ENCODE peak calls at places on chromosomes 16 and 17, in ten cellular contexts. O is activated effector memory CD4-positive, alpha-beta T cell treated with anti-CD3 and anti-CD28 coated beads, Interleukin-2, amount 50 U/mL, for 16 hours; C is stromal cell of bone marrow; K is hippocampal formation; G is activated CD4-positive, CD25-positive, alpha-beta regulatory T cell treated with anti-CD3 and anti-CD28 coated beads, Interleukin-2, amount 50 U/mL, for 16 hours; X is left ventricle myocardium inferior; Z is Ammon's horn; Y is fibroblast of the conjunctiva; Q is T-helper 1 cell; E is C1 segment of cervical spinal cord. W is an unnamed sample.

GRCh38 chr17:43416998-43417891 is 18.5 kb downstream of the ARL4D start:
- DNase-seq in X (peak; percentile 77), G (no peak), O (no peak), Z (peak; percentile 82), Q (no peak), C (no peak), E (no peak), K (peak; percentile 66), Y (peak; percentile 67), W (no peak)

GRCh38 chr17:81921531-81921862 is 3.5 kb upstream of the SIRT7 start:
- DNase-seq in G (no peak), X (no peak), Z (no peak), E (no peak), O (no peak), K (no peak), Q (no peak), C (no peak), Y (no peak), W (no peak)

GRCh38 chr17:31112001-31112661 is 17.4 kb downstream of the NF1 start:
- DNase-seq in G (no peak), X (no peak), E (no peak), Z (no peak), C (no peak), Y (no peak), K (no peak), O (no peak), Q (no peak), W (no peak)

GRCh38 chr16:66695935-66696668 is 441 bp downstream of the CMTM4 start:
- DNase-seq in K (no peak), C (no peak), G (no peak), E (no peak), O (peak; percentile 62), X (no peak), Z (no peak), Q (no peak), Y (no peak), W (no peak)

GRCh38 chr17:8015957-8016631 is 13.7 kb downstream of the GUCY2D start:
- DNase-seq in Q (no peak), E (no peak), G (no peak), Y (no peak), X (no peak), Z (no peak), K (no peak), O (peak; percentile 69), C (no peak), W (no peak)

GRCh38 chr17:77959926-77960521 is 1.5 kb downstream of the TNRC6C start:
- DNase-seq in Y (no peak), Q (no peak), X (no peak), E (no peak), Z (peak; percentile 52), G (no peak), K (peak; percentile 38), O (peak; percentile 66), C (no peak), W (peak; percentile 7)

GRCh38 chr17:55576237-55576998 is 65.2 kb upstream of the SMIM36 start:
- DNase-seq in O (no peak), E (no peak), C (peak; percentile 85), Z (no peak), G (no peak), Q (no peak), Y (peak; percentile 73), K (no peak), X (no peak), W (peak; percentile 26)

GRCh38 chr17:81032641-81033422 is 2.1 kb upstream of the BAIAP2 start:
- DNase-seq in Y (no peak), G (no peak), O (no peak), X (no peak), Z (no peak), E (no peak), C (no peak), Q (no peak), K (no peak), W (no peak)

GRCh38 chr16:77574867-77575619 is 140.2 kb upstream of the ADAMTS18 start:
- DNase-seq in Q (no peak), O (no peak), E (no peak), K (no peak), Y (no peak), Z (no peak), X (no peak), G (no peak), C (no peak), W (peak; percentile 93)

GRCh38 chr17:50129946-50130777 is at the start of gene SAMD14:
- DNase-seq in Y (no peak), X (no peak), Z (no peak), O (peak; percentile 82), E (no peak), G (no peak), Q (no peak), C (no peak), K (no peak), W (peak; percentile 57)

GRCh38 chr16:57775661-57776469 is 26.4 kb downstream of the KIFC3 start:
- DNase-seq in Q (no peak), O (no peak), Z (peak; percentile 82), G (no peak), C (no peak), X (no peak), E (peak; percentile 18), K (peak; percentile 32), Y (no peak), W (no peak)

GRCh38 chr16:80563807-80564206 is 23.0 kb downstream of the DYNLRB2 start:
- DNase-seq in E (no peak), G (no peak), Z (no peak), C (no peak), Y (no peak), Q (no peak), O (no peak), X (no peak), K (no peak), W (no peak)

GRCh38 chr17:48497103-48497502 is 33.7 kb downstream of the HOXB1 start:
- DNase-seq in Y (no peak), G (no peak), E (no peak), Z (no peak), C (no peak), O (no peak), Q (no peak), K (no peak), X (no peak), W (peak; percentile 83)

GRCh38 chr17:47850692-47851573 is at the start of gene SP6:
- DNase-seq in Z (no peak), Y (no peak), X (peak; percentile 35), C (peak; percentile 17), Q (peak; percentile 36), E (no peak), G (peak; percentile 11), O (peak; percentile 89), K (no peak), W (peak; percentile 75)

GRCh38 chr16:28086496-28087139 is 23.1 kb upstream of the GSG1L start:
- DNase-seq in E (no peak), X (no peak), G (no peak), C (no peak), Q (no peak), O (no peak), Y (no peak), K (no peak), Z (no peak), W (no peak)

GRCh38 chr17:52027620-52028019 is 130.9 kb downstream of the CA10 start:
- DNase-seq in E (no peak), C (peak; percentile 50), Z (peak; percentile 7), Y (peak; percentile 16), O (no peak), X (no peak), G (no peak), Q (no peak), K (no peak), W (no peak)

GRCh38 chr17:68368387-68368786 is 77.1 kb downstream of the ARSG start:
- DNase-seq in C (no peak), K (no peak), Y (no peak), Q (no peak), Z (no peak), O (no peak), E (no peak), X (no peak), G (no peak), W (no peak)

GRCh38 chr17:28345420-28346198 is 10.0 kb downstream of the TNFAIP1 start:
- DNase-seq in K (no peak), C (no peak), Y (no peak), G (no peak), X (peak; percentile 51), E (no peak), O (no peak), Z (no peak), Q (no peak), W (peak; percentile 25)

GRCh38 chr17:72529386-72529785 is 408.6 kb downstream of the SOX9 start:
- DNase-seq in C (no peak), E (no peak), G (no peak), Z (no peak), Y (no peak), Q (no peak), O (no peak), K (peak; percentile 17), X (no peak), W (no peak)

GRCh38 chr17:31686495-31686894 is 172.5 kb downstream of the COPRS start:
- DNase-seq in Z (no peak), Q (no peak), G (no peak), O (no peak), Y (no peak), E (no peak), C (no peak), X (no peak), K (no peak), W (no peak)

GRCh38 chr17:42132941-42133340 is 10.3 kb downstream of the HSPB9 start:
- DNase-seq in C (peak; percentile 79), Z (peak; percentile 91), G (no peak), O (no peak), Y (no peak), Q (no peak), K (peak; percentile 85), E (peak; percentile 12), X (peak; percentile 52), W (no peak)

GRCh38 chr17:74080936-74081335 is 122.5 kb upstream of the RPL38 start:
- DNase-seq in O (no peak), X (no peak), Q (no peak), K (no peak), G (no peak), Y (no peak), E (no peak), Z (no peak), C (no peak), W (no peak)

GRCh38 chr17:11948791-11949190 is 48.5 kb downstream of the ZNF18 start:
- DNase-seq in X (no peak), K (no peak), Y (peak; percentile 26), E (peak; percentile 0), Q (no peak), G (no peak), C (peak; percentile 82), Z (peak; percentile 10), O (no peak), W (no peak)

GRCh38 chr16:31136287-31136662 is 748 bp upstream of the PRSS8 start:
- DNase-seq in K (no peak), X (no peak), Z (no peak), C (no peak), G (no peak), Q (no peak), Y (no peak), O (no peak), E (no peak), W (no peak)

GRCh38 chr17:28347261-28347891 is 10.0 kb downstream of the POLDIP2 start:
- DNase-seq in C (peak; percentile 79), O (peak; percentile 33), Z (no peak), E (no peak), Y (peak; percentile 61), K (no peak), Q (no peak), X (no peak), G (no peak), W (peak; percentile 51)

GRCh38 chr16:80233097-80233835 is 307.5 kb upstream of the DYNLRB2 start:
- DNase-seq in Y (no peak), Q (no peak), G (no peak), Z (no peak), C (no peak), K (no peak), X (no peak), E (no peak), O (no peak), W (no peak)

GRCh38 chr17:68310141-68310540 is 18.8 kb downstream of the ARSG start:
- DNase-seq in X (no peak), Y (no peak), E (no peak), K (no peak), C (no peak), G (no peak), O (peak; percentile 67), Z (no peak), Q (no peak), W (no peak)

GRCh38 chr17:74241434-74241833 is 28.1 kb downstream of the TTYH2 start:
- DNase-seq in G (no peak), X (no peak), Z (peak; percentile 78), O (no peak), E (no peak), Q (no peak), C (no peak), K (peak; percentile 65), Y (peak; percentile 13), W (no peak)